ENCODE peak calls at places on chromosomes 1 and 21, in five cellular contexts. S is posterior cingulate gyrus; Y is MG63; E is T-helper 1 cell; P is naive thymus-derived CD8-positive, alpha-beta T cell. Z is an unnamed sample.

GRCh38 chr1:212683357-212683722 is 16.3 kb downstream of the BATF3 start:
- DNase-seq in S (no peak), Y (no peak), E (no peak), P (no peak), Z (peak)

GRCh38 chr1:21251773-21252471 is 38.3 kb downstream of the ECE1 start:
- DNase-seq in S (no peak), Y (peak), E (no peak), P (no peak), Z (peak)

GRCh38 chr1:205098242-205098641 is 14.0 kb upstream of the TMEM81 start:
- DNase-seq in S (no peak), Y (no peak), E (no peak), P (no peak), Z (no peak)

GRCh38 chr21:34093083-34093482 is 19.7 kb downstream of the MRPS6 start:
- DNase-seq in S (no peak), Y (no peak), E (no peak), P (no peak), Z (no peak)

GRCh38 chr1:82323144-82323543 is 522.4 kb downstream of the ADGRL2 start:
- DNase-seq in S (no peak), Y (no peak), E (no peak), P (no peak), Z (no peak)

GRCh38 chr1:203289281-203289981 is 15.9 kb upstream of the BTG2 start:
- DNase-seq in S (peak), Y (no peak), E (peak), P (peak), Z (peak)

GRCh38 chr1:26153966-26154572 is 4.8 kb upstream of the FAM110D start:
- DNase-seq in S (no peak), Y (no peak), E (no peak), P (no peak), Z (no peak)

GRCh38 chr1:2585318-2586092 is 1.1 kb upstream of the PRXL2B start:
- DNase-seq in S (peak), Y (no peak), E (peak), P (peak), Z (peak)

GRCh38 chr1:36307601-36308330 is 1.6 kb downstream of the SH3D21 start:
- DNase-seq in S (peak), Y (no peak), E (no peak), P (no peak), Z (no peak)

GRCh38 chr1:204380293-204380831 is 20.6 kb upstream of the PLEKHA6 start:
- DNase-seq in S (no peak), Y (no peak), E (no peak), P (no peak), Z (no peak)

GRCh38 chr1:26721669-26722355 is 26.0 kb downstream of the ARID1A start:
- DNase-seq in S (no peak), Y (no peak), E (no peak), P (peak), Z (no peak)

GRCh38 chr1:30198805-30199403 is 524.5 kb downstream of the MATN1 start:
- DNase-seq in S (no peak), Y (no peak), E (no peak), P (no peak), Z (no peak)

GRCh38 chr1:46820076-46820475 is 21.2 kb downstream of the CYP4B1 start:
- DNase-seq in S (no peak), Y (no peak), E (no peak), P (no peak), Z (no peak)

GRCh38 chr1:205339717-205340116 is 17.0 kb downstream of the KLHDC8A start:
- DNase-seq in S (no peak), Y (no peak), E (no peak), P (no peak), Z (no peak)

GRCh38 chr1:113012149-113012548 is 56.2 kb upstream of the SLC16A1 start:
- DNase-seq in S (no peak), Y (no peak), E (no peak), P (no peak), Z (no peak)

GRCh38 chr1:215807926-215808325 is 240.8 kb downstream of the KCTD3 start:
- DNase-seq in S (no peak), Y (no peak), E (no peak), P (no peak), Z (no peak)

GRCh38 chr1:193090865-193091264 is 14.3 kb downstream of the GLRX2 start:
- DNase-seq in S (no peak), Y (no peak), E (no peak), P (no peak), Z (no peak)

GRCh38 chr1:45573231-45573804 is 10.5 kb upstream of the NASP start:
- DNase-seq in S (peak), Y (no peak), E (no peak), P (no peak), Z (no peak)

GRCh38 chr1:20371411-20371810 is 80.7 kb downstream of the VWA5B1 start:
- DNase-seq in S (peak), Y (no peak), E (no peak), P (no peak), Z (peak)

GRCh38 chr21:44275041-44275440 is 10.6 kb upstream of the AIRE start:
- DNase-seq in S (no peak), Y (no peak), E (no peak), P (no peak), Z (no peak)

GRCh38 chr1:113811353-113811887 is 856 bp downstream of the RSBN1 start:
- DNase-seq in S (no peak), Y (peak), E (no peak), P (no peak), Z (no peak)

GRCh38 chr21:42145569-42146250 is 73.2 kb upstream of the ABCG1 start:
- DNase-seq in S (peak), Y (peak), E (peak), P (peak), Z (peak)

GRCh38 chr1:171616586-171616985 is 5.5 kb upstream of the MYOCOS start:
- DNase-seq in S (no peak), Y (no peak), E (no peak), P (no peak), Z (no peak)

GRCh38 chr1:54107131-54107530 is 45.7 kb downstream of the CDCP2 start:
- DNase-seq in S (no peak), Y (peak), E (no peak), P (no peak), Z (peak)

GRCh38 chr1:168628807-168629206 is 52.4 kb downstream of the XCL1 start:
- DNase-seq in S (no peak), Y (peak), E (no peak), P (no peak), Z (peak)

GRCh38 chr1:2021550-2021949 is 2.4 kb downstream of the GABRD start:
- DNase-seq in S (peak), Y (no peak), E (no peak), P (no peak), Z (no peak)

GRCh38 chr21:38267136-38267535 is 10.3 kb downstream of the KCNJ15 start:
- DNase-seq in S (no peak), Y (peak), E (no peak), P (no peak), Z (no peak)

GRCh38 chr1:39275836-39276507 is 71.5 kb downstream of the MACF1 start:
- DNase-seq in S (no peak), Y (no peak), E (no peak), P (no peak), Z (no peak)

GRCh38 chr1:223123238-223123976 is 19.6 kb downstream of the TLR5 start:
- DNase-seq in S (peak), Y (peak), E (peak), P (peak), Z (peak)

GRCh38 chr1:227002531-227003049 is 62.5 kb downstream of the COQ8A start:
- DNase-seq in S (no peak), Y (no peak), E (no peak), P (no peak), Z (no peak)

GRCh38 chr1:172727956-172728603 is 69.2 kb downstream of the FASLG start:
- DNase-seq in S (no peak), Y (peak), E (no peak), P (peak), Z (peak)

GRCh38 chr1:97632075-97632474 is 288.8 kb downstream of the DPYD start:
- DNase-seq in S (no peak), Y (no peak), E (no peak), P (no peak), Z (peak)

GRCh38 chr21:46179708-46180078 is 4.6 kb downstream of the SPATC1L start:
- DNase-seq in S (peak), Y (no peak), E (no peak), P (no peak), Z (no peak)

GRCh38 chr1:210483821-210484220 is 155.1 kb downstream of the HHAT start:
- DNase-seq in S (no peak), Y (no peak), E (no peak), P (no peak), Z (no peak)

GRCh38 chr1:34800214-34800613 is 7.4 kb downstream of the GJA4 start:
- DNase-seq in S (no peak), Y (no peak), E (no peak), P (no peak), Z (peak)

GRCh38 chr1:16181887-16182719 is 26.2 kb upstream of the EPHA2 start:
- DNase-seq in S (no peak), Y (peak), E (no peak), P (no peak), Z (peak)

Z was measured in Daoy.